ENCODE peak calls at places on chromosomes 11 and 22, in nine cellular contexts. One of them, this sample, is unnamed.
A peak's percentile ranks its signal among the peaks of the same experiment; 100 is the strongest.

GRCh38 chr22:43670545-43670944 is 141.6 kb downstream of the EFCAB6 start:
- DNase-seq in IMR-90: no peak
- DNase-seq in GM23248: no peak
- DNase-seq in A549: no peak
- DNase-seq in fibroblast of lung: no peak
- DNase-seq in effector memory CD4-positive, alpha-beta T cell: no peak
- DNase-seq in skeletal muscle cell: no peak
- DNase-seq in hepatocyte: peak; percentile 66
- DNase-seq in brain microvascular endothelial cell: no peak
- DNase-seq in this sample: no peak

GRCh38 chr11:116686891-116687290 is 85.9 kb downstream of the BUD13 start:
- DNase-seq in hepatocyte: no peak
- DNase-seq in GM23248: no peak
- DNase-seq in IMR-90: no peak
- DNase-seq in fibroblast of lung: no peak
- DNase-seq in brain microvascular endothelial cell: no peak
- DNase-seq in effector memory CD4-positive, alpha-beta T cell: no peak
- DNase-seq in A549: no peak
- DNase-seq in skeletal muscle cell: no peak
- DNase-seq in this sample: no peak

GRCh38 chr11:43278302-43278956 is 33.4 kb upstream of the API5 start:
- DNase-seq in fibroblast of lung: peak; percentile 35
- DNase-seq in skeletal muscle cell: no peak
- DNase-seq in hepatocyte: peak; percentile 45
- DNase-seq in GM23248: peak; percentile 52
- DNase-seq in A549: peak; percentile 49
- DNase-seq in IMR-90: peak; percentile 23
- DNase-seq in brain microvascular endothelial cell: peak; percentile 9
- DNase-seq in effector memory CD4-positive, alpha-beta T cell: no peak
- DNase-seq in this sample: no peak

GRCh38 chr11:73453562-73453961 is 77.4 kb downstream of the RELT start:
- DNase-seq in hepatocyte: no peak
- DNase-seq in IMR-90: peak; percentile 39
- DNase-seq in skeletal muscle cell: no peak
- DNase-seq in A549: no peak
- DNase-seq in brain microvascular endothelial cell: no peak
- DNase-seq in GM23248: peak; percentile 29
- DNase-seq in effector memory CD4-positive, alpha-beta T cell: no peak
- DNase-seq in fibroblast of lung: peak; percentile 53
- DNase-seq in this sample: no peak

GRCh38 chr11:13110929-13111812 is 102.1 kb downstream of the RASSF10 start:
- DNase-seq in IMR-90: peak; percentile 76
- DNase-seq in GM23248: peak; percentile 64
- DNase-seq in hepatocyte: peak; percentile 29
- DNase-seq in A549: peak; percentile 64
- DNase-seq in skeletal muscle cell: no peak
- DNase-seq in effector memory CD4-positive, alpha-beta T cell: no peak
- DNase-seq in fibroblast of lung: no peak
- DNase-seq in brain microvascular endothelial cell: peak; percentile 56
- DNase-seq in this sample: no peak

GRCh38 chr11:122727101-122727929 is 71.8 kb downstream of the UBASH3B start:
- DNase-seq in fibroblast of lung: no peak
- DNase-seq in skeletal muscle cell: no peak
- DNase-seq in effector memory CD4-positive, alpha-beta T cell: no peak
- DNase-seq in GM23248: peak; percentile 37
- DNase-seq in A549: no peak
- DNase-seq in brain microvascular endothelial cell: no peak
- DNase-seq in hepatocyte: no peak
- DNase-seq in IMR-90: no peak
- DNase-seq in this sample: no peak

GRCh38 chr11:130457909-130458729 is 9.7 kb downstream of the ADAMTS15 start:
- DNase-seq in brain microvascular endothelial cell: no peak
- DNase-seq in IMR-90: no peak
- DNase-seq in A549: no peak
- DNase-seq in GM23248: peak; percentile 70
- DNase-seq in effector memory CD4-positive, alpha-beta T cell: no peak
- DNase-seq in hepatocyte: no peak
- DNase-seq in fibroblast of lung: peak; percentile 61
- DNase-seq in skeletal muscle cell: no peak
- DNase-seq in this sample: no peak

GRCh38 chr11:69930081-69931059 is 111.2 kb upstream of the FGF3 start:
- DNase-seq in fibroblast of lung: no peak
- DNase-seq in GM23248: no peak
- DNase-seq in IMR-90: no peak
- DNase-seq in hepatocyte: no peak
- DNase-seq in skeletal muscle cell: no peak
- DNase-seq in effector memory CD4-positive, alpha-beta T cell: no peak
- DNase-seq in brain microvascular endothelial cell: no peak
- DNase-seq in A549: no peak
- DNase-seq in this sample: peak; percentile 44

DNA sequence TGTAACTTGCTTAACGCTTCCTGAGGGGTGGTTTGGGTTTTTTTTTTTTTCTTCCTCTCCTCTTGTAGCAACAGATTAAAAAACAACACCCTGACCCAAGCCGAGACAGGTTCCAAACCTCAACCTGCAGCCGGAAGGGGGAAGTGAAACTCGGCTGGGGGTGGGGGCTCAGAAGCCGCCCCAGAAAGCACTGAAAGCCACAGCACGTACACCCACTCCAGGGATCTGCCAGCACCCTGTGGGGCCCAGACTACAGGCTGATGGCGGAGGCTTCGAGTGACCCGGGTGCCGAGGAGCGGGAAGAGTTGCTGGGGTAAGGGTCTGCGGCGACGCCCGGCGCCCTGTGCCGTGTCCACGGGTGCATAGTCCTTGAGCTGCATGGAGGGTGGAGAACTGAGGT is at the start of gene LSP1:
- DNase-seq in IMR-90: no peak
- DNase-seq in fibroblast of lung: no peak
- DNase-seq in skeletal muscle cell: no peak
- DNase-seq in hepatocyte: no peak
- DNase-seq in GM23248: no peak
- DNase-seq in brain microvascular endothelial cell: no peak
- DNase-seq in effector memory CD4-positive, alpha-beta T cell: peak; percentile 65
- DNase-seq in A549: no peak
- DNase-seq in this sample: peak; percentile 82
- H3K4me3 ChIP-seq in IMR-90: no peak within 1 kb of the TSS
- H3K4me3 ChIP-seq in fibroblast of lung: no peak within 1 kb of the TSS
- H3K4me3 ChIP-seq in skeletal muscle cell: no peak within 1 kb of the TSS
- H3K4me3 ChIP-seq in hepatocyte: no peak within 1 kb of the TSS
- H3K4me3 ChIP-seq in GM23248: no peak within 1 kb of the TSS
- H3K4me3 ChIP-seq in brain microvascular endothelial cell: no peak within 1 kb of the TSS
- H3K4me3 ChIP-seq in effector memory CD4-positive, alpha-beta T cell: peak within 1 kb of the TSS; percentile 87
- H3K4me3 ChIP-seq in A549: no peak within 1 kb of the TSS
- H3K4me3 ChIP-seq in this sample: no peak within 1 kb of the TSS

DNA sequence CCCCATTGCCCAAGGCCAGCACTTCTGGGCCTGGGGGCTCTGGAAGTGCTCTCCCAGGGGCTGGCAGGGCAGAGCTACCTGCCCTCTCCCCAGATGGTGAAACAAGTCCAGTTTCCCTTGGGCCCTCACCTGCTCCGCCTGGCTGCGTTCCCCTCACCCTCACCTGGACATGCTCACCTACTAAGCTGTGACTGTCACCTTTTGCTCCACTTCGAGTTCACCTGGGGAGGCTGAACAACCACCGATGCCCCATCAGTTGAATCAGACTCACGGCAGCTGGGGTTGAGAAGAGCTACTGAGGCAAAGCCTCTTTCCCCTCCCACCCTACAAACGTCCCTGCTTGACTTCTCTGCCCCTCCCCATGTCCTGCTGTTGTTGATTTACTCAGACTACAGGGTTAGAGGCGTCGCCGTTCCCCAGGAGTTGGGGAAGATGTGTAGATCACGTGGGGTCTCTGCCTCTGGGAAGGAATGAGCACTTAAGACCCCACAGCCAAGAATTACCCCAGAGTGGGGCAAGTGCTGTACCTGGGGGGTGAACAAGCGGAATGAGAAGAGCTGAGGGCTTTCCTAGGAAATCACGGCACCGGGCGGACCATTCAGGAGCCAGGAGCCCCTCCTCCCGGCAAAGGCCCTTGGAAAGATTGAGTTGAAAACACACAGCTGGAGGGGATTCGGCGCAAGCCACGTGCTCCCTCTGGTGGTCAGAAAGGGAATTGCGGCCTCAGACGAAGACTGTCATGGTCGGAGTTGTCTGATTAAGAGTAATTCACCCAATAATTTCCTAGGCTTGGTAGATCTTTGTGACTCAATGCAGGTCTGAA is 7.1 kb downstream of the FXYD2 start:
- DNase-seq in hepatocyte: peak; percentile 91
- DNase-seq in effector memory CD4-positive, alpha-beta T cell: peak; percentile 71
- DNase-seq in skeletal muscle cell: no peak
- DNase-seq in IMR-90: peak; percentile 65
- DNase-seq in brain microvascular endothelial cell: peak; percentile 83
- DNase-seq in A549: peak; percentile 70
- DNase-seq in fibroblast of lung: peak; percentile 78
- DNase-seq in GM23248: peak; percentile 66
- DNase-seq in this sample: peak; percentile 95
- H3K4me3 ChIP-seq in hepatocyte: no peak overlapping the region
- H3K4me3 ChIP-seq in effector memory CD4-positive, alpha-beta T cell: no peak overlapping the region
- H3K4me3 ChIP-seq in skeletal muscle cell: no peak overlapping the region
- H3K4me3 ChIP-seq in IMR-90: no peak overlapping the region
- H3K4me3 ChIP-seq in brain microvascular endothelial cell: no peak overlapping the region
- H3K4me3 ChIP-seq in A549: no peak overlapping the region
- H3K4me3 ChIP-seq in fibroblast of lung: no peak overlapping the region
- H3K4me3 ChIP-seq in GM23248: no peak overlapping the region
- H3K4me3 ChIP-seq in this sample: no peak overlapping the region

GRCh38 chr22:41417622-41418390 is 28.8 kb downstream of the TOB2 start:
- DNase-seq in effector memory CD4-positive, alpha-beta T cell: no peak
- DNase-seq in A549: peak; percentile 22
- DNase-seq in fibroblast of lung: peak; percentile 39
- DNase-seq in hepatocyte: no peak
- DNase-seq in GM23248: peak; percentile 39
- DNase-seq in brain microvascular endothelial cell: no peak
- DNase-seq in IMR-90: no peak
- DNase-seq in skeletal muscle cell: no peak
- DNase-seq in this sample: peak; percentile 97

GRCh38 chr22:41410311-41410751 is 28.6 kb downstream of the TEF start:
- DNase-seq in IMR-90: no peak
- DNase-seq in A549: no peak
- DNase-seq in hepatocyte: no peak
- DNase-seq in fibroblast of lung: no peak
- DNase-seq in GM23248: no peak
- DNase-seq in skeletal muscle cell: no peak
- DNase-seq in effector memory CD4-positive, alpha-beta T cell: no peak
- DNase-seq in brain microvascular endothelial cell: no peak
- DNase-seq in this sample: no peak

GRCh38 chr22:41418717-41419116 is 27.9 kb downstream of the TOB2 start:
- DNase-seq in GM23248: no peak
- DNase-seq in effector memory CD4-positive, alpha-beta T cell: no peak
- DNase-seq in fibroblast of lung: no peak
- DNase-seq in hepatocyte: no peak
- DNase-seq in A549: no peak
- DNase-seq in IMR-90: no peak
- DNase-seq in skeletal muscle cell: no peak
- DNase-seq in brain microvascular endothelial cell: no peak
- DNase-seq in this sample: no peak

GRCh38 chr22:41411021-41411851 is 29.5 kb downstream of the TEF start:
- DNase-seq in brain microvascular endothelial cell: no peak
- DNase-seq in fibroblast of lung: no peak
- DNase-seq in GM23248: peak; percentile 14
- DNase-seq in hepatocyte: no peak
- DNase-seq in skeletal muscle cell: no peak
- DNase-seq in A549: no peak
- DNase-seq in IMR-90: no peak
- DNase-seq in effector memory CD4-positive, alpha-beta T cell: no peak
- DNase-seq in this sample: no peak

DNA sequence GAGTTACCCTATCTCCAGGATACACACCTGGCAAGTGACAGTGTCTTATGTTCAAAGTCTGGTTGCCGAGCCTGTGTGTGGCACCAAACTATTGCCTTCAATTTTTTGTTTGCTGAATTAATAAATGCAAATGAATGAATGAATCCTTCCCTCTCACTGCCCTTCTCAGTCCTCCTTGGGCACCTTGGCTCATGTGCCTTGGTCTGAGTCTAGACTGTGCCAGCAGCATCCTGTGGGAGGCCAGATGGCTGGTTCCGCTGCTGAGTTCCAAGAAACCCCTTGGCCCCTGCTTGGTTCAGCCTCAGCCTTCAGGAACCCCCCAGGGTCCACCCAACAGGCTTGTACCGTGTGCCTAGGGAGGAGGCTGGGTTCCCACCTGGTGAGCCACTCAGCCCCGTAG is 31.0 kb downstream of the TOB2 start:
- DNase-seq in GM23248: no peak
- DNase-seq in A549: no peak
- DNase-seq in effector memory CD4-positive, alpha-beta T cell: no peak
- DNase-seq in brain microvascular endothelial cell: no peak
- DNase-seq in skeletal muscle cell: no peak
- DNase-seq in fibroblast of lung: no peak
- DNase-seq in IMR-90: no peak
- DNase-seq in hepatocyte: no peak
- DNase-seq in this sample: no peak
- H3K4me3 ChIP-seq in GM23248: no peak overlapping the region
- H3K4me3 ChIP-seq in A549: no peak overlapping the region
- H3K4me3 ChIP-seq in effector memory CD4-positive, alpha-beta T cell: no peak overlapping the region
- H3K4me3 ChIP-seq in brain microvascular endothelial cell: no peak overlapping the region
- H3K4me3 ChIP-seq in skeletal muscle cell: no peak overlapping the region
- H3K4me3 ChIP-seq in fibroblast of lung: no peak overlapping the region
- H3K4me3 ChIP-seq in IMR-90: no peak overlapping the region
- H3K4me3 ChIP-seq in hepatocyte: no peak overlapping the region
- H3K4me3 ChIP-seq in this sample: peak overlapping the region; percentile 87

GRCh38 chr22:32804036-32804435 is 2.5 kb downstream of the TIMP3 start:
- DNase-seq in fibroblast of lung: peak; percentile 49
- DNase-seq in brain microvascular endothelial cell: peak; percentile 75
- DNase-seq in skeletal muscle cell: no peak
- DNase-seq in effector memory CD4-positive, alpha-beta T cell: no peak
- DNase-seq in A549: no peak
- DNase-seq in IMR-90: peak; percentile 71
- DNase-seq in GM23248: peak; percentile 90
- DNase-seq in hepatocyte: no peak
- DNase-seq in this sample: no peak

GRCh38 chr22:32804823-32805585 is 3.5 kb downstream of the TIMP3 start:
- DNase-seq in effector memory CD4-positive, alpha-beta T cell: no peak
- DNase-seq in brain microvascular endothelial cell: no peak
- DNase-seq in skeletal muscle cell: no peak
- DNase-seq in fibroblast of lung: peak; percentile 54
- DNase-seq in IMR-90: no peak
- DNase-seq in GM23248: peak; percentile 59
- DNase-seq in hepatocyte: no peak
- DNase-seq in A549: no peak
- DNase-seq in this sample: no peak

GRCh38 chr22:32801436-32802290 is at the start of gene TIMP3:
- DNase-seq in GM23248: peak; percentile 93
- DNase-seq in A549: peak; percentile 7
- DNase-seq in brain microvascular endothelial cell: peak; percentile 72
- DNase-seq in IMR-90: peak; percentile 82
- DNase-seq in hepatocyte: peak; percentile 89
- DNase-seq in fibroblast of lung: peak; percentile 90
- DNase-seq in skeletal muscle cell: no peak
- DNase-seq in effector memory CD4-positive, alpha-beta T cell: no peak
- DNase-seq in this sample: peak; percentile 97

GRCh38 chr22:32802291-32802826 is 854 bp downstream of the TIMP3 start:
- DNase-seq in brain microvascular endothelial cell: no peak
- DNase-seq in skeletal muscle cell: no peak
- DNase-seq in GM23248: peak; percentile 59
- DNase-seq in hepatocyte: no peak
- DNase-seq in fibroblast of lung: peak; percentile 16
- DNase-seq in IMR-90: no peak
- DNase-seq in effector memory CD4-positive, alpha-beta T cell: no peak
- DNase-seq in A549: no peak
- DNase-seq in this sample: no peak

DNA sequence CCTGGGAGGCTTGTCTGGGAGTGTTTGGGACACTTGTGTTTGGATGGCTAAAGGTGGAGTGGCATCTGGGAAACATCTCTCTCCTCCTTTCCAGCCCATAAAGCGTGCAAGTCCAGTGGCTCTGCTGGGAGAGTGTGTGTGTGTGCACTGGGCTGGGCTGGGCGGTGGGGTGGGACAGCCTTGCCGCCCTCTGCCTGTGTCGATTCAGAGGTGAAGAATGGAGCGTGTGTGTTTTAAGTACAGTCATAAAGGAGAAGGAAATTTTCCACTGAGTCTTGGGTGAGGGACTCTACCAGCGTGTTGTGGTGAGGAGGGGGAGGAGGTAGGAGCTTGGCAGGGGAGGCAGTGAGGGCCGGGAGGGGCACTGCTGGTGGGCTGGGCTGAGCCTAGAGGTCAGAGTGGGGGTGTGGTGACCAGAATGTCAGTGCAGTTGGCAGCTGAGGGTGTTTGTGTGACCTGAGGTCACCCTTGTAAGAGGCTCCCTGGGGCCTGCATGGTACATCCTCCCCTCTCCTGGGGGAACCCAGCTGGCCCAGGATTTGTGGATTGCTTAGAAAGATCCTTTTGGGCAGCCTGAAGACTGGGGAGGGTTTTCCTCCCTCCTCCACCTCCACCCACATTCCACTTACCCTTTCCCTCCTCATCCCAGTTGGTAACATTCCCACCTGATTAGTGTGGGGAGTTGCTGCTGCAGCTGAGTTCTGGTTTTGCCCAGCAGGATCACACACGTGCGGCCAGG is 1.7 kb downstream of the TIMP3 start:
- DNase-seq in GM23248: peak; percentile 89
- DNase-seq in fibroblast of lung: peak; percentile 33
- DNase-seq in skeletal muscle cell: no peak
- DNase-seq in brain microvascular endothelial cell: no peak
- DNase-seq in A549: no peak
- DNase-seq in IMR-90: peak; percentile 70
- DNase-seq in hepatocyte: no peak
- DNase-seq in effector memory CD4-positive, alpha-beta T cell: no peak
- DNase-seq in this sample: no peak
- H3K4me3 ChIP-seq in GM23248: peak overlapping the region; percentile 96
- H3K4me3 ChIP-seq in fibroblast of lung: peak overlapping the region; percentile 97
- H3K4me3 ChIP-seq in skeletal muscle cell: peak overlapping the region; percentile 80
- H3K4me3 ChIP-seq in brain microvascular endothelial cell: peak overlapping the region; percentile 85
- H3K4me3 ChIP-seq in A549: no peak overlapping the region
- H3K4me3 ChIP-seq in IMR-90: peak overlapping the region; percentile 75
- H3K4me3 ChIP-seq in hepatocyte: peak overlapping the region; percentile 96
- H3K4me3 ChIP-seq in effector memory CD4-positive, alpha-beta T cell: no peak overlapping the region
- H3K4me3 ChIP-seq in this sample: peak overlapping the region; percentile 88